ENCODE peak calls at places on chromosomes 3 and 15, in five cellular contexts. Y, D, R, K and Q are unnamed samples.

GRCh38 chr15:70248116-70249025 is 150.7 kb upstream of the TLE3 start:
- DNase-seq in Y (no peak), D (no peak), R (no peak), K (no peak), Q (no peak)

GRCh38 chr3:187896664-187897063 is 151.4 kb upstream of the BCL6 start:
- DNase-seq in Y (no peak), D (no peak), R (no peak), K (no peak), Q (no peak)

GRCh38 chr15:90810354-90810753 is 58.0 kb upstream of the FURIN start:
- DNase-seq in Y (no peak), D (no peak), R (no peak), K (no peak), Q (no peak)

GRCh38 chr15:40470423-40471104 is at the start of gene CHST14:
- DNase-seq in Y (peak), D (peak), R (no peak), K (no peak), Q (peak)

GRCh38 chr15:58520936-58521292 is 89.1 kb downstream of the LIPC start:
- DNase-seq in Y (no peak), D (no peak), R (no peak), K (no peak), Q (no peak)

GRCh38 chr3:142106536-142106935 is 42.8 kb downstream of the TFDP2 start:
- DNase-seq in Y (no peak), D (no peak), R (no peak), K (no peak), Q (no peak)

GRCh38 chr15:83547168-83547567 is 100.0 kb downstream of the SH3GL3 start:
- DNase-seq in Y (no peak), D (no peak), R (no peak), K (no peak), Q (no peak)

GRCh38 chr3:127457094-127457475 is 133.4 kb downstream of the TPRA1 start:
- DNase-seq in Y (peak), D (no peak), R (no peak), K (no peak), Q (peak)

GRCh38 chr3:38458796-38459498 is 5.3 kb downstream of the ACVR2B start:
- DNase-seq in Y (peak), D (peak), R (no peak), K (no peak), Q (peak)

GRCh38 chr3:118960876-118961275 is 73.8 kb downstream of the IGSF11 start:
- DNase-seq in Y (no peak), D (no peak), R (no peak), K (no peak), Q (no peak)

GRCh38 chr3:24135280-24135679 is 190.2 kb downstream of the NR1D2 start:
- DNase-seq in Y (no peak), D (no peak), R (no peak), K (no peak), Q (no peak)

GRCh38 chr3:54045416-54045815 is 76.9 kb upstream of the CACNA2D3 start:
- DNase-seq in Y (peak), D (no peak), R (no peak), K (no peak), Q (no peak)

GRCh38 chr3:157257101-157257500 is 97.2 kb upstream of the CCNL1 start:
- DNase-seq in Y (no peak), D (no peak), R (no peak), K (no peak), Q (no peak)

GRCh38 chr3:114362815-114363214 is 69.0 kb downstream of the TIGIT start:
- DNase-seq in Y (no peak), D (no peak), R (no peak), K (peak), Q (no peak)

GRCh38 chr3:114121996-114122709 is 56.7 kb downstream of the DRD3 start:
- DNase-seq in Y (peak), D (no peak), R (no peak), K (no peak), Q (peak)

GRCh38 chr15:88385078-88385700 is 82.0 kb downstream of the MRPL46 start:
- DNase-seq in Y (no peak), D (no peak), R (no peak), K (no peak), Q (no peak)

GRCh38 chr3:105960381-105960780 is 91.6 kb upstream of the CBLB start:
- DNase-seq in Y (no peak), D (no peak), R (no peak), K (no peak), Q (no peak)

GRCh38 chr3:186247821-186248814 is 113.9 kb downstream of the DGKG start:
- DNase-seq in Y (no peak), D (no peak), R (no peak), K (no peak), Q (no peak)

GRCh38 chr3:122271246-122271898 is 53.7 kb upstream of the CSTA start:
- DNase-seq in Y (no peak), D (no peak), R (no peak), K (no peak), Q (no peak)

GRCh38 chr3:155957412-155957880 is 87.0 kb downstream of the GMPS start:
- DNase-seq in Y (no peak), D (no peak), R (no peak), K (no peak), Q (no peak)

GRCh38 chr15:25450163-25450562 is 11.3 kb upstream of the UBE3A start:
- DNase-seq in Y (no peak), D (no peak), R (no peak), K (no peak), Q (no peak)

GRCh38 chr3:141072950-141073349 is 21.8 kb downstream of the SPSB4 start:
- DNase-seq in Y (no peak), D (no peak), R (no peak), K (no peak), Q (no peak)

GRCh38 chr3:172647823-172648222 is 63.0 kb downstream of the NCEH1 start:
- DNase-seq in Y (peak), D (peak), R (no peak), K (peak), Q (peak)

GRCh38 chr3:126544596-126545281 is 14.0 kb downstream of the C3orf22 start:
- DNase-seq in Y (no peak), D (no peak), R (no peak), K (no peak), Q (no peak)

GRCh38 chr3:39176025-39176714 is 16.2 kb downstream of the XIRP1 start:
- DNase-seq in Y (no peak), D (no peak), R (no peak), K (no peak), Q (no peak)

GRCh38 chr3:18556001-18556408 is 130.9 kb upstream of the SATB1 start:
- DNase-seq in Y (no peak), D (no peak), R (no peak), K (no peak), Q (no peak)

GRCh38 chr3:15983232-15983631 is 185.5 kb upstream of the ANKRD28 start:
- DNase-seq in Y (no peak), D (no peak), R (no peak), K (no peak), Q (no peak)

DNA sequence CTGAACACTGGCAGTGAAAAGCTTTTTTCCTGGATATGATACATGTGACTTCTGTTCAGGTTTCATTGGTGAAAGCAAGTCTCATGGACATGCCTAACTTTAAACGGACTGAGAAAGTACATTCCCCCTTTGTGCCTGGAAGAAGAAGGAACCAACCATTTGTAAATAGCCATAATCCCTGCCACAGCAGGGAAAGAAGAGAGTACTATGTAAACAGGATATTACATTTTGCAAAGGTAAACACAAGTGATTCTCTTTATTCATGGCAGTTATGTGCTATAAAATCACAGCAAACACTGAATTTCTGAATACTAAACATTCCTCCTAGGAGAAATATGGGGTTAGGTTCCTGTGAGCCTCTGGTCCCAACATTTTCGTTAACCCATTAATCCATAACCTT is 46.8 kb downstream of the PRICKLE2 start:
- DNase-seq in Y (no peak), D (no peak), R (no peak), K (no peak), Q (no peak)
- H3K27ac ChIP-seq in Y (no peak), D (no peak), R (no peak), K (no peak), Q (no peak)

GRCh38 chr15:82263350-82263749 is 732 bp downstream of the SAXO2 start:
- DNase-seq in Y (peak), D (no peak), R (no peak), K (no peak), Q (no peak)

DNA sequence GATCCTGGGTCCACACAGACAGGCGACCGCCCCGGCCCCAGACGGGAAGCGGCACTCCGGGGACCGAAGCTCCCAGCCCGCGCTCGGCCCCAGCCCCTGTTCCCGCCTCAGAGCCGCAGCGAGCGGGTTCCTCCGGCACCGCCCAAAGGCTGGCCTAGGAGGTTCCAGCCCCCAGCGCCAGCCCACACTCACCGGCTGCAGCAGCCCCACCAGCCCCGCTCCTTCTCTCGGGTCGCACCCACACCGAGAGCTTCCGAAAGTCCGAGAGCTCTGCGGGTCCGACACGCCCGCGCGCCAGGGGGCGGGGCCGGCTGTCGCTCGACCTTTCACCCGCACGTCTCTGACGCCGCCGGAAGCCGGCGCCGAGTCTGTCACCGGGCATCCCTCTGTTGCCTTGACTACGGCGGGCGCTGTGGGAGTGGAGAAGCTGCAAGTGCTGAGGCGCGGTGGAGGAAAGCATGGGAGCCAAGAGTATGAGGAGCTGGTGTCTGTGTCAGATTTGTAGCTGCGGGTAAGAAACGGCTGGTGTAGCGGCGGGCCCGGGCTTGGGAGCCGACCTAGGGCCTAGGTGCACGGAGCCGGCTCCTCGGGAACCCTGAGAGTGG is at the start of the genes EFL1 and SAXO2:
- DNase-seq in Y (peak), D (peak), R (peak), K (peak), Q (peak)
- TF ChIP-seq POLR2A in Y (peak), D (peak), R (peak), K (peak), Q (peak)

DNA sequence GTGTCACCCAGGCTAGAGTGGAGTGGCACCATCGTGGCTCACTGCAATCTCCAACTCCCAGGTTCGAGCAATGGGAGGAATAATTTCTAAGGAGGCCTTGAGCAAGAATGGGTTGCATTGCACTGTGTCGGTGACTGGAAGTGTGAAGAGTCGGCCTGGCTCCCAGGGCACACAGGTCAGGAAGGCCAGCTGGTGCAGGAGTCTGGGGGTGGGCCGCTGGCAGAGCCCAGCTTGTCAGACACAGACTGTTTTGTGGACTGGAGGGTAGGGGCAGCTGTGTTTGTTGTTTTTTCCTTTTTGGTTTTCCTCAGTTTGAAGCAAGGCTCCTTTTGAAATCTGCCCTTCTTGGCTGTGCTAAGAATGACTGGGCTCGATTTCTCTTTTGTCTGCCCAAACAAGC is 66.2 kb downstream of the ITGA11 start:
- DNase-seq in Y (no peak), D (no peak), R (no peak), K (no peak), Q (no peak)
- H3K27ac ChIP-seq in Y (no peak), D (no peak), R (no peak), K (no peak), Q (no peak)

GRCh38 chr3:196440696-196441095 is 8.5 kb upstream of the UBXN7 start:
- DNase-seq in Y (no peak), D (no peak), R (no peak), K (no peak), Q (no peak)

GRCh38 chr3:196440041-196440537 is 7.9 kb upstream of the UBXN7 start:
- DNase-seq in Y (no peak), D (no peak), R (no peak), K (no peak), Q (no peak)

GRCh38 chr3:196444495-196444894 is 12.3 kb upstream of the UBXN7 start:
- DNase-seq in Y (no peak), D (no peak), R (no peak), K (no peak), Q (no peak)
- TF ChIP-seq POLR2A in Y (no peak), D (no peak), R (no peak), K (no peak), Q (no peak)

GRCh38 chr15:57100136-57100539 is 181.7 kb downstream of the TCF12 start:
- DNase-seq in Y (peak), D (no peak), R (no peak), K (no peak), Q (no peak)
- H3K27ac ChIP-seq in Y (no peak), D (no peak), R (no peak), K (no peak), Q (no peak)

GRCh38 chr15:72685925-72686794 is at the start of the genes BBS4 and HIGD2B:
- DNase-seq in Y (peak), D (peak), R (peak), K (peak), Q (peak)
- TF ChIP-seq POLR2A in Y (peak), D (peak), R (peak), K (peak), Q (peak)

GRCh38 chr3:128845695-128846491 is 33.5 kb upstream of the ACAD9 start:
- DNase-seq in Y (peak), D (peak), R (peak), K (peak), Q (peak)
- H3K27ac ChIP-seq in Y (no peak), D (no peak), R (peak), K (peak), Q (peak)

GRCh38 chr15:75346796-75347221 is at the start of gene NEIL1:
- DNase-seq in Y (peak), D (no peak), R (no peak), K (peak), Q (no peak)
- TF ChIP-seq POLR2A in Y (no peak), D (no peak), R (no peak), K (peak), Q (no peak)